ENCODE peak calls at places on chromosomes 1 and 21, in five cellular contexts. D, S, Y, W and E are unnamed samples. For H3K4me1, the result is how much of the 10 kb centered on the place peaks cover.

GRCh38 chr1:110235181-110235838 is 25.2 kb downstream of the KCNC4 start:
- DNase-seq in S (no peak), Y (peak), D (no peak), W (no peak), E (no peak)

GRCh38 chr1:47674189-47674588 is 236.3 kb downstream of the FOXD2 start:
- DNase-seq in Y (no peak), S (no peak), W (no peak), D (no peak), E (no peak)

GRCh38 chr1:48683878-48684277 is 92.8 kb downstream of the BEND5 start:
- DNase-seq in W (no peak), S (no peak), Y (no peak), D (no peak), E (no peak)

GRCh38 chr1:246351726-246352125 is 155.4 kb downstream of the SMYD3 start:
- DNase-seq in W (no peak), Y (no peak), S (no peak), D (no peak), E (no peak)

GRCh38 chr1:42926870-42927242 is 31.8 kb downstream of the SLC2A1 start:
- DNase-seq in W (no peak), Y (no peak), D (no peak), S (no peak), E (no peak)

GRCh38 chr1:21666572-21667320 is 2.4 kb downstream of the RAP1GAP start:
- DNase-seq in D (no peak), Y (peak), W (no peak), S (no peak), E (no peak)

GRCh38 chr1:43442756-43443155 is 11.0 kb downstream of the HYI start:
- DNase-seq in D (no peak), W (peak), S (no peak), Y (peak), E (no peak)

GRCh38 chr1:216935901-216936300 is 212.7 kb upstream of the ESRRG start:
- DNase-seq in D (no peak), W (no peak), Y (no peak), S (no peak), E (no peak)

GRCh38 chr21:45910548-45911221 is 70.9 kb upstream of the COL6A1 start:
- DNase-seq in Y (peak), S (no peak), D (peak), W (no peak), E (no peak)

GRCh38 chr1:99662581-99663208 is 16.8 kb downstream of the PALMD start:
- DNase-seq in D (no peak), Y (peak), S (no peak), W (peak), E (no peak)

GRCh38 chr1:167057297-167057688 is 32.9 kb downstream of the GPA33 start:
- DNase-seq in S (no peak), Y (peak), W (no peak), D (no peak), E (peak)

GRCh38 chr1:54158071-54158470 is 5.3 kb upstream of the CDCP2 start:
- DNase-seq in D (peak), W (no peak), Y (no peak), S (no peak), E (no peak)

GRCh38 chr1:184485731-184486723 is 99.2 kb downstream of the C1orf21 start:
- DNase-seq in Y (no peak), S (no peak), D (no peak), W (no peak), E (no peak)

GRCh38 chr1:201726700-201727099 is 102.3 kb upstream of the IPO9 start:
- DNase-seq in Y (no peak), S (no peak), D (no peak), W (no peak), E (no peak)

GRCh38 chr1:24849653-24850295 is 80.3 kb downstream of the RUNX3 start:
- DNase-seq in W (no peak), D (no peak), Y (no peak), S (no peak), E (peak)

GRCh38 chr1:89310505-89310904 is 37.8 kb upstream of the GBP5 start:
- DNase-seq in Y (no peak), D (no peak), W (no peak), S (no peak), E (no peak)

GRCh38 chr1:234986750-234987414 is 141.8 kb downstream of the TOMM20 start:
- DNase-seq in D (no peak), Y (peak), S (no peak), W (no peak), E (peak)

GRCh38 chr1:235069171-235069570 is 59.5 kb downstream of the TOMM20 start:
- DNase-seq in W (no peak), D (no peak), Y (no peak), S (no peak), E (no peak)

GRCh38 chr1:236280438-236281285 is 1.1 kb downstream of the ERO1B start:
- DNase-seq in D (no peak), W (peak), S (peak), Y (no peak), E (no peak)

GRCh38 chr21:37514038-37514665 is 147.6 kb downstream of the DYRK1A start:
- DNase-seq in S (no peak), D (no peak), W (no peak), Y (no peak), E (no peak)

GRCh38 chr1:58189453-58189852 is 357.1 kb downstream of the OMA1 start:
- DNase-seq in Y (no peak), W (no peak), S (no peak), D (no peak), E (no peak)

GRCh38 chr1:212980123-212980800 is 29.9 kb downstream of the VASH2 start:
- DNase-seq in W (no peak), Y (peak), S (no peak), D (no peak), E (peak)

GRCh38 chr1:230979952-230980351 is 1.1 kb downstream of the ARV1 start:
- DNase-seq in Y (no peak), W (no peak), D (no peak), S (peak), E (no peak)

GRCh38 chr1:115507256-115507589 is 134.5 kb upstream of the VANGL1 start:
- DNase-seq in D (no peak), W (no peak), Y (no peak), S (no peak), E (peak)

GRCh38 chr21:31278511-31279155 is 65.4 kb downstream of the TIAM1 start:
- DNase-seq in W (no peak), D (no peak), Y (no peak), S (no peak), E (peak)

GRCh38 chr1:227729144-227729880 is 5.8 kb downstream of the JMJD4 start:
- DNase-seq in S (no peak), Y (peak), W (no peak), D (no peak), E (no peak)

GRCh38 chr1:93623875-93624274 is 57.8 kb downstream of the BCAR3 start:
- DNase-seq in Y (no peak), S (no peak), W (no peak), D (no peak), E (peak)

GRCh38 chr1:197067457-197067818 is 378 bp upstream of the F13B start:
- DNase-seq in Y (no peak), D (no peak), S (no peak), W (no peak), E (no peak)

GRCh38 chr1:64631346-64632052 is 113.4 kb upstream of the RAVER2 start:
- DNase-seq in W (no peak), S (no peak), D (no peak), Y (no peak), E (peak)

GRCh38 chr1:154940880-154941228 is 4.3 kb upstream of the PMVK start:
- DNase-seq in W (no peak), S (no peak), Y (no peak), D (no peak), E (no peak)
- H3K4me1 ChIP-seq in W (under half), S (half or more), Y (half or more), D (under half), E (under half)

GRCh38 chr1:23217421-23218115 is at the start of gene HTR1D:
- DNase-seq in W (no peak), D (peak), S (no peak), Y (no peak), E (peak)
- H3K27ac ChIP-seq in W (no peak), D (no peak), S (no peak), Y (no peak), E (no peak)

GRCh38 chr1:186680031-186681012 is at the start of gene PTGS2:
- DNase-seq in Y (peak), S (no peak), W (peak), D (peak), E (peak)

GRCh38 chr1:186681136-186681535 is 913 bp upstream of the PTGS2 start:
- DNase-seq in D (no peak), Y (no peak), S (no peak), W (no peak), E (peak)

GRCh38 chr1:186683637-186684410 is 3.6 kb upstream of the PTGS2 start:
- DNase-seq in S (no peak), Y (no peak), W (no peak), D (no peak), E (no peak)

GRCh38 chr1:186681806-186682205 is 1.6 kb upstream of the PTGS2 start:
- DNase-seq in S (no peak), W (no peak), D (no peak), Y (no peak), E (peak)

GRCh38 chr1:186682721-186683120 is 2.5 kb upstream of the PTGS2 start:
- DNase-seq in W (no peak), S (no peak), D (no peak), Y (no peak), E (peak)
- H3K4me3 ChIP-seq in W (no peak), S (no peak), D (no peak), Y (peak), E (no peak)

DNA sequence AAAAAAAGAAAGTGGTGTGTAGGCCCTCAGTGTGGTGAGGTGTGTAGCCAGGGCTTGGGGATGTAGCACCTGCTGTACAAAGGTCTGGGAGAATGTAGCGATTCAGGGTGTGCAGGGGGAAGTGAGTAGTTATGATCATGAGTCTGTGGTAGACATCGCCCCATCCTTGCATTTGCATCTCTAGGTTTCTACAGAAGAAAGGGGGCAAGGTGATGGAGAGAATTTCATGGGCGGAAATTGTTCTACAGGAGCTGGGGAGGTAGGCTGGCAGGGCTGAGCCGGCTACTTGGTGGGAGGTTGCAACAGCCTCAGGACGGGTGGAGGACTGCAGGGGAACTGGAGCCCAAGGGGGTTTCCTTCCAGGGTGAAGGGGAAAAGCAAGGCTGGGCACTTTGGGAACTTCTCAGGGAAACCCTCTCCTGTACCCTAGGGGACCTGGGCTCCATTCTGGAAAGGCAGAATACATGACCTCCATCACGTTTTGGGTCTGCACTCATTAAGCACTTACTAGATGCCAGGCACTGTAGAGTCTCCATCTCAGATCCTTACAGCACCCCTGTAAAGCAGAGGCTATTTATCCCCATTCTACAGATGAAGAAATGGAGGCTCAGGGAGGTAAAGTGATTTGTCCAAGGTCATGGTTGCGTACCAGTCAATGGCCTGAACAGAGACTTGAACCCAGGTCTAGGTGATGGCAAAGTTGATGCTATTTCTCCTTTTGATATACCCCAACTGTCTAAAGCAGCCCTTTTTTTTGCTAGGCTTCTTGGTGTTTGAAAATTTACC is 14.5 kb upstream of the TNFRSF1B start:
- DNase-seq in W (no peak), S (no peak), D (no peak), Y (no peak), E (no peak)
- H3K4me1 ChIP-seq in W (under half), S (half or more), D (half or more), Y (under half), E (under half)

DNA sequence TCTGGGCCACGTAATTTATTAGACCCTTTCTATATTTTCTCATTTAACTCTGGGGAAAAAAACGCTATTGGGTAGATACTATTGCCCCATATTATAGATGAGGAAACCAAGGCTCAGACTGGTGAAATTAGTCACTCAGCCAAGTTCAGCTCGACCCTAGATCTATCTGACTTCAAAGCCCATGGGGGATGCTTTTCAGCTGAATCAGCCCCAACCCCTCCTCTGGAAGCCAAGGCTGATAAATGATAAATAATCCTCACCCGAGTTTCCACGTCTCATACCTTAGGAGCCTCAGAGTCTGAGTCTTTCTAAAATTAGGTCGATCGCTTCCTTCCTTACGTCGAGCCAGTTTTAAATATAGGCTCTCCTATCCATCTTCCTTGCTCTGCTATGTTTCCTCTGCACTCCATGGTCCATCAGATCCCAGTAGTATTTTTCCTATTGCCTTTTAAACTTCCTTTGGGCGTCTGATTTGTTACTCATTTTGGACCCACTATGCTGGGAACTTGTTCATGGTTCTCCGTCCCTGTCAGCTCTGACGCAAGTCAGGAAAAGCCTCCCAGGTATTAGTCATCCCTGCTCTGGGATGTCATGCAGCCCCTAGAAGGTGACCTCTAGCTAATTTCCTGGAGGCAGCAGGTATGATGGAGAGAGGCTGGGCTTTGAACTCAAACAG is 122.8 kb downstream of the PLPP3 start:
- DNase-seq in W (no peak), S (no peak), Y (peak), D (no peak), E (no peak)
- H3K27ac ChIP-seq in W (no peak), S (no peak), Y (peak), D (no peak), E (no peak)

GRCh38 chr1:44808063-44808937 is at the start of gene BTBD19:
- DNase-seq in Y (peak), D (peak), S (peak), W (peak), E (peak)
- H3K4me3 ChIP-seq in Y (peak), D (peak), S (peak), W (peak), E (no peak)

DNA sequence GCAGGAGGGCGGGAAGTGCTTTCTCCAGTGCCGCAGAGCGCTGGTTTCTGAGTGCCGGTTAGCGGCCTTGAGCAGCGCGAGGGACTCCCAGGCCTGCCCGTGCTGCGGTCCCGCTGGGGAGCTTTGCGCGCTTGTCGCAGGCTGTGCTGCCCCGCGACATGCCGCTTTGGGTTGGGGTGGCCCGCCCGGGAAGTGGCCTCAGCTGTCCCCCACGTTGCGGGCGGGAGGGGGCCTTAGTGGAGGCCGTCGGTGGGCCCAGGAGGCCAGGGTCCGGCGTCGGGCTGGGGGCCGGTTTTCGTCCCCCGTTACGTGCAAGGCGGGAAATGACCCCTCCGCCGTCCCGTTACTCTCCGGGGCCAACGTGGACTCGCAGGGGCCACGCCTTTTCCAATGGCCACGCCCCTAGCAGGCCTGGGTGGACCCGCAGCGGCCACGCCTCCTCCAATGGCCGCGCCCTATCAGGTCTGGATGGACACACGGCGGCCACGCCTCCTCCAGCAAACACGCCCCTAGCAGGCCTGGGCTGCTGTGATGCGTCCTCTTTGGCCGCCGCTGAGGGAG is 977 bp upstream of the C1orf174 start:
- DNase-seq in S (no peak), D (peak), W (peak), Y (peak), E (peak)
- H3K4me1 ChIP-seq in S (under half), D (under half), W (under half), Y (under half), E (under half)

GRCh38 chr1:10596780-10597179 is 122.0 kb downstream of the PEX14 start:
- DNase-seq in W (no peak), D (no peak), Y (no peak), S (no peak), E (no peak)

GRCh38 chr1:10601342-10602060 is 126.8 kb downstream of the PEX14 start:
- DNase-seq in W (no peak), Y (no peak), D (no peak), S (no peak), E (no peak)

GRCh38 chr1:10598088-10598712 is 123.5 kb downstream of the PEX14 start:
- DNase-seq in D (no peak), W (no peak), S (no peak), Y (no peak), E (no peak)

GRCh38 chr1:10597492-10597891 is 122.7 kb downstream of the PEX14 start:
- DNase-seq in W (no peak), S (no peak), D (no peak), Y (no peak), E (no peak)

GRCh38 chr1:10599194-10599861 is 124.6 kb downstream of the PEX14 start:
- DNase-seq in Y (no peak), W (no peak), S (no peak), D (no peak), E (no peak)
- H3K27ac ChIP-seq in Y (no peak), W (no peak), S (no peak), D (no peak), E (no peak)